ENCODE peak calls at places on chromosomes 2 and 18, in six cellular contexts. J is glutamatergic neuron, Y is non-pigmented ciliary epithelial cell, R is fibroblast of lung, B is lower lobe of right lung, M is putamen. H is an unnamed sample.
A peak's percentile ranks its signal among the peaks of the same experiment; 100 is the strongest.

GRCh38 chr2:126982935-126983334 is 84.2 kb downstream of the TEX51 start:
- DNase-seq in J (no peak), Y (no peak), R (no peak), B (no peak), M (no peak), H (no peak)

GRCh38 chr2:177397501-177398289 is 5.1 kb downstream of the AGPS start:
- DNase-seq in J (no peak), Y (peak; percentile 73), R (peak; percentile 98), B (no peak), M (no peak), H (peak; percentile 63)

GRCh38 chr2:17273066-17273465 is 245.2 kb downstream of the RAD51AP2 start:
- DNase-seq in J (no peak), Y (no peak), R (no peak), B (no peak), M (no peak), H (no peak)

GRCh38 chr2:211455225-211455841 is 898.9 kb downstream of the CPS1 start:
- DNase-seq in J (peak; percentile 54), Y (peak; percentile 5), R (peak; percentile 23), B (no peak), M (peak; percentile 68), H (peak; percentile 26)

GRCh38 chr2:200274116-200275075 is 32.1 kb upstream of the SPATS2L start:
- DNase-seq in J (no peak), Y (no peak), R (peak; percentile 22), B (no peak), M (peak; percentile 35), H (no peak)

GRCh38 chr18:11762429-11762828 is 73.4 kb downstream of the GNAL start:
- DNase-seq in J (no peak), Y (no peak), R (no peak), B (no peak), M (no peak), H (no peak)

GRCh38 chr2:69798466-69798908 is 31.0 kb upstream of the GMCL1 start:
- DNase-seq in J (no peak), Y (no peak), R (peak; percentile 73), B (no peak), M (no peak), H (no peak)

GRCh38 chr2:77954931-77955330 is 432.8 kb upstream of the LRRTM4 start:
- DNase-seq in J (no peak), Y (no peak), R (no peak), B (no peak), M (no peak), H (no peak)

GRCh38 chr2:128557069-128557468 is 238.4 kb upstream of the HS6ST1 start:
- DNase-seq in J (no peak), Y (no peak), R (no peak), B (no peak), M (no peak), H (no peak)

GRCh38 chr2:53670351-53670750 is 97.3 kb upstream of the CHAC2 start:
- DNase-seq in J (no peak), Y (no peak), R (peak; percentile 4), B (no peak), M (no peak), H (no peak)

GRCh38 chr2:153068067-153068466 is 349.6 kb downstream of the ARL6IP6 start:
- DNase-seq in J (no peak), Y (no peak), R (no peak), B (no peak), M (no peak), H (no peak)

GRCh38 chr2:238236571-238236970 is 3.3 kb downstream of the HES6 start:
- DNase-seq in J (no peak), Y (no peak), R (no peak), B (no peak), M (no peak), H (no peak)

GRCh38 chr18:74546751-74547530 is 12.6 kb downstream of the CNDP1 start:
- DNase-seq in J (no peak), Y (no peak), R (peak; percentile 19), B (no peak), M (no peak), H (peak; percentile 67)

GRCh38 chr2:239328306-239329191 is 72.3 kb downstream of the HDAC4 start:
- DNase-seq in J (no peak), Y (peak; percentile 38), R (peak; percentile 93), B (no peak), M (peak; percentile 56), H (no peak)

GRCh38 chr2:109452318-109453305 is 161.2 kb downstream of the SEPTIN10 start:
- DNase-seq in J (no peak), Y (no peak), R (no peak), B (no peak), M (no peak), H (no peak)